ENCODE peak calls at places on chromosome 20, in eight cellular contexts. One of them, this sample, is unnamed.
A peak's percentile ranks its signal among the peaks of the same experiment; 100 is the strongest.

GRCh38 chr20:57414867-57415592 is 23.8 kb downstream of the RBM38 start:
- DNase-seq in heart right ventricle: no peak
- DNase-seq in AG09309: no peak
- DNase-seq in HEK293T: no peak
- DNase-seq in LHCN-M2: no peak
- DNase-seq in HCEC 1CT: no peak
- DNase-seq in HFFc6: peak; percentile 7
- DNase-seq in occipital lobe: no peak
- DNase-seq in this sample: no peak

GRCh38 chr20:12030470-12030869 is 112.8 kb downstream of the BTBD3 start:
- DNase-seq in heart right ventricle: no peak
- DNase-seq in AG09309: no peak
- DNase-seq in HEK293T: no peak
- DNase-seq in LHCN-M2: no peak
- DNase-seq in HCEC 1CT: no peak
- DNase-seq in HFFc6: no peak
- DNase-seq in occipital lobe: no peak
- DNase-seq in this sample: no peak

GRCh38 chr20:48986899-48987298 is 59.2 kb upstream of the CSE1L start:
- DNase-seq in heart right ventricle: no peak
- DNase-seq in AG09309: no peak
- DNase-seq in HEK293T: peak; percentile 14
- DNase-seq in LHCN-M2: no peak
- DNase-seq in HCEC 1CT: peak; percentile 11
- DNase-seq in HFFc6: no peak
- DNase-seq in occipital lobe: no peak
- DNase-seq in this sample: no peak

GRCh38 chr20:227439-228105 is 514 bp downstream of the DEFB129 start:
- DNase-seq in heart right ventricle: no peak
- DNase-seq in AG09309: no peak
- DNase-seq in HEK293T: no peak
- DNase-seq in LHCN-M2: no peak
- DNase-seq in HCEC 1CT: no peak
- DNase-seq in HFFc6: no peak
- DNase-seq in occipital lobe: no peak
- DNase-seq in this sample: no peak

GRCh38 chr20:24497851-24498250 is 28.4 kb downstream of the SYNDIG1 start:
- DNase-seq in heart right ventricle: no peak
- DNase-seq in AG09309: no peak
- DNase-seq in HEK293T: no peak
- DNase-seq in LHCN-M2: no peak
- DNase-seq in HCEC 1CT: no peak
- DNase-seq in HFFc6: no peak
- DNase-seq in occipital lobe: no peak
- DNase-seq in this sample: peak; percentile 88

GRCh38 chr20:57020364-57020763 is 246.1 kb downstream of the BMP7 start:
- DNase-seq in heart right ventricle: no peak
- DNase-seq in AG09309: no peak
- DNase-seq in HEK293T: no peak
- DNase-seq in LHCN-M2: no peak
- DNase-seq in HCEC 1CT: no peak
- DNase-seq in HFFc6: no peak
- DNase-seq in occipital lobe: no peak
- DNase-seq in this sample: no peak

GRCh38 chr20:48194578-48194977 is 409.3 kb upstream of the SULF2 start:
- DNase-seq in heart right ventricle: no peak
- DNase-seq in AG09309: no peak
- DNase-seq in HEK293T: no peak
- DNase-seq in LHCN-M2: no peak
- DNase-seq in HCEC 1CT: no peak
- DNase-seq in HFFc6: no peak
- DNase-seq in occipital lobe: no peak
- DNase-seq in this sample: no peak

GRCh38 chr20:56359212-56360132 is 698 bp downstream of the FAM210B start:
- DNase-seq in heart right ventricle: peak; percentile 39
- DNase-seq in AG09309: no peak
- DNase-seq in HEK293T: peak; percentile 55
- DNase-seq in LHCN-M2: peak; percentile 69
- DNase-seq in HCEC 1CT: peak; percentile 71
- DNase-seq in HFFc6: peak; percentile 64
- DNase-seq in occipital lobe: no peak
- DNase-seq in this sample: no peak

GRCh38 chr20:10131612-10132345 is 86.9 kb upstream of the SNAP25 start:
- DNase-seq in heart right ventricle: peak; percentile 63
- DNase-seq in AG09309: no peak
- DNase-seq in HEK293T: no peak
- DNase-seq in LHCN-M2: no peak
- DNase-seq in HCEC 1CT: peak; percentile 7
- DNase-seq in HFFc6: no peak
- DNase-seq in occipital lobe: peak; percentile 75
- DNase-seq in this sample: no peak

GRCh38 chr20:35146299-35146921 is 726 bp downstream of the EDEM2 start:
- DNase-seq in heart right ventricle: no peak
- DNase-seq in AG09309: no peak
- DNase-seq in HEK293T: peak; percentile 50
- DNase-seq in LHCN-M2: peak; percentile 28
- DNase-seq in HCEC 1CT: peak; percentile 25
- DNase-seq in HFFc6: no peak
- DNase-seq in occipital lobe: no peak
- DNase-seq in this sample: no peak

This sample was measured in smooth muscle cell of the brain vasculature.